ENCODE peak calls at places on chromosome 9, in five cellular contexts. One of them, this sample, is unnamed.

GRCh38 chr9:83385317-83385716 is 152.9 kb downstream of the FRMD3 start:
- DNase-seq in AG08395: peak
- DNase-seq in natural killer cell treated with Interleukin-12 subunit alpha and Interleukin-12 subunit beta and Interleukin-15 and Interleukin-18, amount 100 ng/mL, for 72 hours: no peak
- DNase-seq in Panc1: no peak
- DNase-seq in GM03348: peak
- DNase-seq in this sample: no peak

GRCh38 chr9:12775373-12775962 is 648 bp downstream of the LURAP1L start:
- DNase-seq in AG08395: no peak
- DNase-seq in natural killer cell treated with Interleukin-12 subunit alpha and Interleukin-12 subunit beta and Interleukin-15 and Interleukin-18, amount 100 ng/mL, for 72 hours: no peak
- DNase-seq in Panc1: no peak
- DNase-seq in GM03348: peak
- DNase-seq in this sample: peak

GRCh38 chr9:123453904-123454321 is 97.9 kb downstream of the CRB2 start:
- DNase-seq in AG08395: no peak
- DNase-seq in natural killer cell treated with Interleukin-12 subunit alpha and Interleukin-12 subunit beta and Interleukin-15 and Interleukin-18, amount 100 ng/mL, for 72 hours: no peak
- DNase-seq in Panc1: no peak
- DNase-seq in GM03348: no peak
- DNase-seq in this sample: no peak

GRCh38 chr9:114805670-114806551 is at the start of gene TNFSF15:
- DNase-seq in AG08395: no peak
- DNase-seq in natural killer cell treated with Interleukin-12 subunit alpha and Interleukin-12 subunit beta and Interleukin-15 and Interleukin-18, amount 100 ng/mL, for 72 hours: no peak
- DNase-seq in Panc1: no peak
- DNase-seq in GM03348: no peak
- DNase-seq in this sample: peak

GRCh38 chr9:134822541-134822940 is 58.1 kb upstream of the FCN2 start:
- DNase-seq in AG08395: no peak
- DNase-seq in natural killer cell treated with Interleukin-12 subunit alpha and Interleukin-12 subunit beta and Interleukin-15 and Interleukin-18, amount 100 ng/mL, for 72 hours: no peak
- DNase-seq in Panc1: no peak
- DNase-seq in GM03348: no peak
- DNase-seq in this sample: no peak

GRCh38 chr9:75993434-75993833 is 103.0 kb downstream of the PCSK5 start:
- DNase-seq in AG08395: no peak
- DNase-seq in natural killer cell treated with Interleukin-12 subunit alpha and Interleukin-12 subunit beta and Interleukin-15 and Interleukin-18, amount 100 ng/mL, for 72 hours: no peak
- DNase-seq in Panc1: no peak
- DNase-seq in GM03348: no peak
- DNase-seq in this sample: no peak

GRCh38 chr9:75087279-75087823 is 604 bp downstream of the NMRK1 start:
- DNase-seq in AG08395: peak
- DNase-seq in natural killer cell treated with Interleukin-12 subunit alpha and Interleukin-12 subunit beta and Interleukin-15 and Interleukin-18, amount 100 ng/mL, for 72 hours: peak
- DNase-seq in Panc1: no peak
- DNase-seq in GM03348: peak
- DNase-seq in this sample: peak

GRCh38 chr9:14437336-14438231 is 123.6 kb upstream of the NFIB start:
- DNase-seq in AG08395: no peak
- DNase-seq in natural killer cell treated with Interleukin-12 subunit alpha and Interleukin-12 subunit beta and Interleukin-15 and Interleukin-18, amount 100 ng/mL, for 72 hours: no peak
- DNase-seq in Panc1: no peak
- DNase-seq in GM03348: no peak
- DNase-seq in this sample: no peak

GRCh38 chr9:108333406-108334031 is 522.3 kb downstream of the ACTL7B start:
- DNase-seq in AG08395: no peak
- DNase-seq in natural killer cell treated with Interleukin-12 subunit alpha and Interleukin-12 subunit beta and Interleukin-15 and Interleukin-18, amount 100 ng/mL, for 72 hours: no peak
- DNase-seq in Panc1: no peak
- DNase-seq in GM03348: no peak
- DNase-seq in this sample: no peak

GRCh38 chr9:114884787-114885452 is 45.5 kb downstream of the TNFSF8 start:
- DNase-seq in AG08395: no peak
- DNase-seq in natural killer cell treated with Interleukin-12 subunit alpha and Interleukin-12 subunit beta and Interleukin-15 and Interleukin-18, amount 100 ng/mL, for 72 hours: no peak
- DNase-seq in Panc1: no peak
- DNase-seq in GM03348: no peak
- DNase-seq in this sample: peak

GRCh38 chr9:92717201-92718085 is 47.2 kb downstream of the BICD2 start:
- DNase-seq in AG08395: no peak
- DNase-seq in natural killer cell treated with Interleukin-12 subunit alpha and Interleukin-12 subunit beta and Interleukin-15 and Interleukin-18, amount 100 ng/mL, for 72 hours: no peak
- DNase-seq in Panc1: no peak
- DNase-seq in GM03348: no peak
- DNase-seq in this sample: peak

GRCh38 chr9:33818167-33818831 is 1.3 kb downstream of the UBE2R2 start:
- DNase-seq in AG08395: peak
- DNase-seq in natural killer cell treated with Interleukin-12 subunit alpha and Interleukin-12 subunit beta and Interleukin-15 and Interleukin-18, amount 100 ng/mL, for 72 hours: no peak
- DNase-seq in Panc1: no peak
- DNase-seq in GM03348: no peak
- DNase-seq in this sample: peak

GRCh38 chr9:79329861-79330260 is 241.9 kb upstream of the TLE4 start:
- DNase-seq in AG08395: no peak
- DNase-seq in natural killer cell treated with Interleukin-12 subunit alpha and Interleukin-12 subunit beta and Interleukin-15 and Interleukin-18, amount 100 ng/mL, for 72 hours: no peak
- DNase-seq in Panc1: no peak
- DNase-seq in GM03348: no peak
- DNase-seq in this sample: no peak

GRCh38 chr9:126439402-126439765 is 112.8 kb downstream of the MVB12B start:
- DNase-seq in AG08395: peak
- DNase-seq in natural killer cell treated with Interleukin-12 subunit alpha and Interleukin-12 subunit beta and Interleukin-15 and Interleukin-18, amount 100 ng/mL, for 72 hours: no peak
- DNase-seq in Panc1: no peak
- DNase-seq in GM03348: peak
- DNase-seq in this sample: no peak

This sample was measured in ureter.